ENCODE peak calls at places on chromosomes 7 and 10, in six cellular contexts. U, S, Q, G, J and F are unnamed samples.

GRCh38 chr7:44292876-44293560 is 32.4 kb downstream of the CAMK2B start:
- DNase-seq in U (no peak), S (no peak), Q (peak; percentile 3), G (no peak), J (peak; percentile 32), F (peak; percentile 4)

GRCh38 chr10:33661580-33662269 is 327.3 kb upstream of the NRP1 start:
- DNase-seq in U (no peak), S (no peak), Q (no peak), G (peak; percentile 41), J (no peak), F (no peak)

GRCh38 chr10:125111350-125111749 is 49.0 kb downstream of the CTBP2 start:
- DNase-seq in U (no peak), S (no peak), Q (no peak), G (no peak), J (no peak), F (no peak)

GRCh38 chr10:71782917-71783490 is 9.7 kb upstream of the VSIR start:
- DNase-seq in U (no peak), S (no peak), Q (no peak), G (no peak), J (no peak), F (no peak)

GRCh38 chr10:24261627-24262026 is 52.7 kb downstream of the KIAA1217 start:
- DNase-seq in U (no peak), S (no peak), Q (no peak), G (no peak), J (no peak), F (no peak)

GRCh38 chr7:98930921-98931320 is 52.6 kb downstream of the TRRAP start:
- DNase-seq in U (no peak), S (peak; percentile 93), Q (no peak), G (no peak), J (no peak), F (no peak)

GRCh38 chr10:130763491-130763890 is 548.0 kb downstream of the TCERG1L start:
- DNase-seq in U (no peak), S (no peak), Q (no peak), G (no peak), J (no peak), F (no peak)

GRCh38 chr10:129905553-129905952 is 58.5 kb downstream of the EBF3 start:
- DNase-seq in U (no peak), S (no peak), Q (no peak), G (no peak), J (no peak), F (no peak)

GRCh38 chr10:28676968-28677888 is at the start of gene BAMBI:
- DNase-seq in U (peak; percentile 93), S (no peak), Q (peak; percentile 90), G (peak; percentile 81), J (peak; percentile 95), F (peak; percentile 82)
- TF ChIP-seq POLR2A in U (peak; percentile 89), S (peak; percentile 75), Q (no peak), G (peak; percentile 97), J (peak; percentile 87), F (no peak)

DNA sequence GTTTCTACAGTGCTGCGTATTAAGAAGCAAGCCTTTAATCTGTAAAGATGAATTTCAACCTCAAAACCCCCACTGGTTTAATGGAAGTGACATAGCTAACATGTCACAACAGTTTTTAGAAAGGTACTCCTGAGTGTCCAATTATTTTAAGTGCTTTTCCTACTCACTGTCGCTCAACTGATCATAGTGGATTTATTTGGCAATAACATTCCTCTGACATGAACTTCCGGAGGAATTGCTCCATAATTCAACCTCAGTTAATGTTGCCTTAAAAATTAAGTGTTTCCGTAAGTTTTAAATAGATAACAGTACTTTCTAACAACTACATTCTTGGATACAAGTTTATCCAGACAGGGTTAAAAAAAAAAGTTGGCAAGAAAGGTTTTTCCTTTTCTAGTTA is 57.4 kb downstream of the AGMO start:
- DNase-seq in U (no peak), S (no peak), Q (no peak), G (no peak), J (no peak), F (no peak)
- TF ChIP-seq POLR2AphosphoS5 in U (no peak), S (no peak), Q (no peak), G (no peak), J (no peak), F (no peak)

GRCh38 chr7:68245688-68246087 is 1249.1 kb downstream of the TYW1 start:
- DNase-seq in U (no peak), S (no peak), Q (no peak), G (no peak), J (no peak), F (no peak)

GRCh38 chr7:68248973-68249372 is 1252.3 kb downstream of the TYW1 start:
- DNase-seq in U (no peak), S (no peak), Q (no peak), G (no peak), J (no peak), F (no peak)

GRCh38 chr7:68244411-68244810 is 1247.8 kb downstream of the TYW1 start:
- DNase-seq in U (no peak), S (no peak), Q (no peak), G (no peak), J (no peak), F (no peak)

GRCh38 chr7:68247566-68247965 is 1250.9 kb downstream of the TYW1 start:
- DNase-seq in U (no peak), S (no peak), Q (no peak), G (no peak), J (no peak), F (no peak)

GRCh38 chr7:68246189-68246633 is 1249.6 kb downstream of the TYW1 start:
- DNase-seq in U (no peak), S (no peak), Q (no peak), G (no peak), J (peak; percentile 57), F (no peak)
- TF ChIP-seq TAF1 in U (no peak), S (no peak), Q (no peak), G (no peak), J (no peak), F (no peak)

GRCh38 chr7:65872776-65873581 is at the start of gene VKORC1L1:
- DNase-seq in U (peak; percentile 92), S (peak; percentile 52), Q (peak; percentile 78), G (peak; percentile 80), J (peak; percentile 90), F (peak; percentile 64)
- TF ChIP-seq POLR2A in U (peak; percentile 63), S (peak; percentile 63), Q (no peak), G (no peak), J (peak; percentile 50), F (no peak)

GRCh38 chr10:5547684-5547933 is 22.8 kb downstream of the CALML3 start:
- DNase-seq in U (no peak), S (no peak), Q (no peak), G (no peak), J (no peak), F (no peak)

GRCh38 chr10:5547934-5548660 is 23.3 kb downstream of the CALML3 start:
- DNase-seq in U (no peak), S (no peak), Q (no peak), G (peak; percentile 97), J (no peak), F (no peak)

GRCh38 chr10:5545778-5546710 is 21.3 kb downstream of the CALML3 start:
- DNase-seq in U (peak; percentile 66), S (no peak), Q (no peak), G (no peak), J (no peak), F (no peak)

GRCh38 chr10:5545426-5545777 is 20.6 kb downstream of the CALML3 start:
- DNase-seq in U (no peak), S (no peak), Q (no peak), G (no peak), J (no peak), F (no peak)

GRCh38 chr10:5546891-5547683 is 22.3 kb downstream of the CALML3 start:
- DNase-seq in U (no peak), S (no peak), Q (no peak), G (peak; percentile 34), J (no peak), F (no peak)
- TF ChIP-seq POLR2AphosphoS5 in U (no peak), S (no peak), Q (no peak), G (no peak), J (no peak), F (no peak)

GRCh38 chr10:3869036-3869435 is 84.0 kb upstream of the KLF6 start:
- DNase-seq in U (no peak), S (no peak), Q (no peak), G (no peak), J (no peak), F (no peak)
- TF ChIP-seq TAF1 in U (no peak), S (no peak), Q (no peak), G (no peak), J (no peak), F (no peak)

GRCh38 chr7:94223375-94224084 is 171.2 kb upstream of the COL1A2 start:
- DNase-seq in U (no peak), S (no peak), Q (no peak), G (no peak), J (peak; percentile 61), F (no peak)
- TF ChIP-seq POLR2A in U (no peak), S (no peak), Q (no peak), G (no peak), J (no peak), F (no peak)

GRCh38 chr7:74023037-74023436 is 4.9 kb upstream of the ELN start:
- DNase-seq in U (peak; percentile 49), S (no peak), Q (no peak), G (peak; percentile 15), J (no peak), F (no peak)
- TF ChIP-seq POLR2AphosphoS5 in U (no peak), S (no peak), Q (no peak), G (no peak), J (no peak), F (no peak)

GRCh38 chr10:83469719-83470336 is 669.5 kb upstream of the GHITM start:
- DNase-seq in U (no peak), S (no peak), Q (no peak), G (no peak), J (no peak), F (no peak)
- TF ChIP-seq TAF1 in U (no peak), S (no peak), Q (no peak), G (no peak), J (no peak), F (no peak)